ENCODE peak calls at places on chromosomes 6 and 20, in seven cellular contexts. One of them, this sample, is unnamed.
A peak's percentile ranks its signal among the peaks of the same experiment; 100 is the strongest.

GRCh38 chr20:47993035-47993755 is 207.9 kb upstream of the SULF2 start:
- DNase-seq in heart left ventricle: no peak
- DNase-seq in fibroblast of lung: no peak
- DNase-seq in CD4-positive, alpha-beta T cell: no peak
- DNase-seq in heart right ventricle: no peak
- DNase-seq in right atrium auricular region: no peak
- DNase-seq in adrenal gland: no peak
- DNase-seq in this sample: no peak

GRCh38 chr6:157997893-157998608 is 16.4 kb downstream of the SYNJ2 start:
- DNase-seq in heart left ventricle: no peak
- DNase-seq in fibroblast of lung: no peak
- DNase-seq in CD4-positive, alpha-beta T cell: no peak
- DNase-seq in heart right ventricle: no peak
- DNase-seq in right atrium auricular region: no peak
- DNase-seq in adrenal gland: no peak
- DNase-seq in this sample: no peak

GRCh38 chr20:35626386-35627001 is 10.9 kb downstream of the SPAG4 start:
- DNase-seq in heart left ventricle: no peak
- DNase-seq in fibroblast of lung: no peak
- DNase-seq in CD4-positive, alpha-beta T cell: no peak
- DNase-seq in heart right ventricle: no peak
- DNase-seq in right atrium auricular region: no peak
- DNase-seq in adrenal gland: no peak
- DNase-seq in this sample: no peak

GRCh38 chr20:35615667-35616464 is at the start of gene SPAG4:
- DNase-seq in heart left ventricle: peak; percentile 72
- DNase-seq in fibroblast of lung: peak; percentile 82
- DNase-seq in CD4-positive, alpha-beta T cell: peak; percentile 100
- DNase-seq in heart right ventricle: peak; percentile 99
- DNase-seq in right atrium auricular region: peak; percentile 98
- DNase-seq in adrenal gland: peak; percentile 75
- DNase-seq in this sample: peak; percentile 99

GRCh38 chr20:56949318-56949717 is 317.1 kb downstream of the BMP7 start:
- DNase-seq in heart left ventricle: no peak
- DNase-seq in fibroblast of lung: no peak
- DNase-seq in CD4-positive, alpha-beta T cell: no peak
- DNase-seq in heart right ventricle: no peak
- DNase-seq in right atrium auricular region: no peak
- DNase-seq in adrenal gland: no peak
- DNase-seq in this sample: no peak

GRCh38 chr6:56851541-56852248 is 103.2 kb upstream of the BEND6 start:
- DNase-seq in heart left ventricle: no peak
- DNase-seq in fibroblast of lung: peak; percentile 91
- DNase-seq in CD4-positive, alpha-beta T cell: no peak
- DNase-seq in heart right ventricle: peak; percentile 80
- DNase-seq in right atrium auricular region: no peak
- DNase-seq in adrenal gland: peak; percentile 55
- DNase-seq in this sample: peak; percentile 44

GRCh38 chr20:21615617-21616080 is 89.8 kb upstream of the PAX1 start:
- DNase-seq in heart left ventricle: peak; percentile 40
- DNase-seq in fibroblast of lung: peak; percentile 22
- DNase-seq in CD4-positive, alpha-beta T cell: peak; percentile 8
- DNase-seq in heart right ventricle: peak; percentile 20
- DNase-seq in right atrium auricular region: no peak
- DNase-seq in adrenal gland: peak; percentile 84
- DNase-seq in this sample: peak; percentile 70

GRCh38 chr6:30311669-30312068 is 15.1 kb upstream of the TRIM39 start:
- DNase-seq in heart left ventricle: no peak
- DNase-seq in fibroblast of lung: peak; percentile 19
- DNase-seq in CD4-positive, alpha-beta T cell: no peak
- DNase-seq in heart right ventricle: no peak
- DNase-seq in right atrium auricular region: no peak
- DNase-seq in adrenal gland: no peak
- DNase-seq in this sample: no peak

GRCh38 chr6:70119218-70119835 is 183.6 kb downstream of the COL9A1 start:
- DNase-seq in heart left ventricle: no peak
- DNase-seq in fibroblast of lung: no peak
- DNase-seq in CD4-positive, alpha-beta T cell: no peak
- DNase-seq in heart right ventricle: no peak
- DNase-seq in right atrium auricular region: no peak
- DNase-seq in adrenal gland: no peak
- DNase-seq in this sample: no peak

GRCh38 chr6:5996701-5997419 is 9.9 kb downstream of the NRN1 start:
- DNase-seq in heart left ventricle: peak; percentile 29
- DNase-seq in fibroblast of lung: no peak
- DNase-seq in CD4-positive, alpha-beta T cell: no peak
- DNase-seq in heart right ventricle: peak; percentile 8
- DNase-seq in right atrium auricular region: no peak
- DNase-seq in adrenal gland: no peak
- DNase-seq in this sample: peak; percentile 42

GRCh38 chr6:44243345-44243744 is 3.6 kb upstream of the HSP90AB1 start:
- DNase-seq in heart left ventricle: no peak
- DNase-seq in fibroblast of lung: no peak
- DNase-seq in CD4-positive, alpha-beta T cell: no peak
- DNase-seq in heart right ventricle: no peak
- DNase-seq in right atrium auricular region: no peak
- DNase-seq in adrenal gland: no peak
- DNase-seq in this sample: no peak

GRCh38 chr6:27772261-27773001 is 139.8 kb downstream of the OR2B2 start:
- DNase-seq in heart left ventricle: peak; percentile 91
- DNase-seq in fibroblast of lung: peak; percentile 77
- DNase-seq in CD4-positive, alpha-beta T cell: peak; percentile 82
- DNase-seq in heart right ventricle: peak; percentile 78
- DNase-seq in right atrium auricular region: peak; percentile 90
- DNase-seq in adrenal gland: peak; percentile 88
- DNase-seq in this sample: peak; percentile 89

GRCh38 chr20:46994341-46994740 is 99.7 kb downstream of the EYA2 start:
- DNase-seq in heart left ventricle: no peak
- DNase-seq in fibroblast of lung: no peak
- DNase-seq in CD4-positive, alpha-beta T cell: no peak
- DNase-seq in heart right ventricle: no peak
- DNase-seq in right atrium auricular region: no peak
- DNase-seq in adrenal gland: no peak
- DNase-seq in this sample: no peak

GRCh38 chr20:33668087-33668790 is 1.5 kb downstream of the ACTL10 start:
- DNase-seq in heart left ventricle: no peak
- DNase-seq in fibroblast of lung: no peak
- DNase-seq in CD4-positive, alpha-beta T cell: peak; percentile 67
- DNase-seq in heart right ventricle: peak; percentile 76
- DNase-seq in right atrium auricular region: no peak
- DNase-seq in adrenal gland: peak; percentile 86
- DNase-seq in this sample: peak; percentile 78

GRCh38 chr6:35582315-35582714 is 69.6 kb upstream of the TULP1 start:
- DNase-seq in heart left ventricle: no peak
- DNase-seq in fibroblast of lung: no peak
- DNase-seq in CD4-positive, alpha-beta T cell: no peak
- DNase-seq in heart right ventricle: no peak
- DNase-seq in right atrium auricular region: no peak
- DNase-seq in adrenal gland: no peak
- DNase-seq in this sample: no peak

GRCh38 chr20:10524034-10524476 is 89.0 kb downstream of the SLX4IP start:
- DNase-seq in heart left ventricle: peak; percentile 57
- DNase-seq in fibroblast of lung: peak; percentile 47
- DNase-seq in CD4-positive, alpha-beta T cell: no peak
- DNase-seq in heart right ventricle: peak; percentile 58
- DNase-seq in right atrium auricular region: peak; percentile 88
- DNase-seq in adrenal gland: peak; percentile 55
- DNase-seq in this sample: peak; percentile 5

GRCh38 chr20:34693414-34693813 is 10.7 kb upstream of the TP53INP2 start:
- DNase-seq in heart left ventricle: no peak
- DNase-seq in fibroblast of lung: no peak
- DNase-seq in CD4-positive, alpha-beta T cell: no peak
- DNase-seq in heart right ventricle: no peak
- DNase-seq in right atrium auricular region: no peak
- DNase-seq in adrenal gland: peak; percentile 54
- DNase-seq in this sample: no peak

GRCh38 chr6:2186516-2186915 is 58.9 kb downstream of the GMDS start:
- DNase-seq in heart left ventricle: no peak
- DNase-seq in fibroblast of lung: no peak
- DNase-seq in CD4-positive, alpha-beta T cell: no peak
- DNase-seq in heart right ventricle: no peak
- DNase-seq in right atrium auricular region: no peak
- DNase-seq in adrenal gland: no peak
- DNase-seq in this sample: no peak

GRCh38 chr6:28943557-28944411 is 20.0 kb upstream of the TRIM27 start:
- DNase-seq in heart left ventricle: peak; percentile 77
- DNase-seq in fibroblast of lung: peak; percentile 79
- DNase-seq in CD4-positive, alpha-beta T cell: peak; percentile 33
- DNase-seq in heart right ventricle: peak; percentile 79
- DNase-seq in right atrium auricular region: peak; percentile 70
- DNase-seq in adrenal gland: peak; percentile 63
- DNase-seq in this sample: peak; percentile 69

GRCh38 chr20:61732511-61733210 is 333.0 kb downstream of the TAF4 start:
- DNase-seq in heart left ventricle: peak; percentile 12
- DNase-seq in fibroblast of lung: no peak
- DNase-seq in CD4-positive, alpha-beta T cell: no peak
- DNase-seq in heart right ventricle: no peak
- DNase-seq in right atrium auricular region: no peak
- DNase-seq in adrenal gland: no peak
- DNase-seq in this sample: no peak

GRCh38 chr20:63092660-63093215 is 86.0 kb upstream of the BHLHE23 start:
- DNase-seq in heart left ventricle: peak; percentile 5
- DNase-seq in fibroblast of lung: no peak
- DNase-seq in CD4-positive, alpha-beta T cell: no peak
- DNase-seq in heart right ventricle: no peak
- DNase-seq in right atrium auricular region: no peak
- DNase-seq in adrenal gland: no peak
- DNase-seq in this sample: no peak

GRCh38 chr6:109790131-109790530 is 99.0 kb downstream of the FIG4 start:
- DNase-seq in heart left ventricle: no peak
- DNase-seq in fibroblast of lung: no peak
- DNase-seq in CD4-positive, alpha-beta T cell: no peak
- DNase-seq in heart right ventricle: no peak
- DNase-seq in right atrium auricular region: no peak
- DNase-seq in adrenal gland: no peak
- DNase-seq in this sample: no peak

GRCh38 chr20:58665606-58666005 is 14.5 kb downstream of the STX16 start:
- DNase-seq in heart left ventricle: no peak
- DNase-seq in fibroblast of lung: no peak
- DNase-seq in CD4-positive, alpha-beta T cell: no peak
- DNase-seq in heart right ventricle: no peak
- DNase-seq in right atrium auricular region: no peak
- DNase-seq in adrenal gland: no peak
- DNase-seq in this sample: no peak

GRCh38 chr6:46407785-46408530 is 83.3 kb downstream of the RCAN2 start:
- DNase-seq in heart left ventricle: no peak
- DNase-seq in fibroblast of lung: peak; percentile 80
- DNase-seq in CD4-positive, alpha-beta T cell: no peak
- DNase-seq in heart right ventricle: no peak
- DNase-seq in right atrium auricular region: no peak
- DNase-seq in adrenal gland: no peak
- DNase-seq in this sample: no peak

GRCh38 chr6:81751388-81752083 is 945 bp downstream of the TENT5A start:
- DNase-seq in heart left ventricle: peak; percentile 83
- DNase-seq in fibroblast of lung: peak; percentile 49
- DNase-seq in CD4-positive, alpha-beta T cell: peak; percentile 3
- DNase-seq in heart right ventricle: peak; percentile 53
- DNase-seq in right atrium auricular region: peak; percentile 74
- DNase-seq in adrenal gland: peak; percentile 77
- DNase-seq in this sample: peak; percentile 53

GRCh38 chr20:7358670-7359069 is 581.6 kb downstream of the HAO1 start:
- DNase-seq in heart left ventricle: no peak
- DNase-seq in fibroblast of lung: no peak
- DNase-seq in CD4-positive, alpha-beta T cell: no peak
- DNase-seq in heart right ventricle: no peak
- DNase-seq in right atrium auricular region: no peak
- DNase-seq in adrenal gland: no peak
- DNase-seq in this sample: no peak
- TF ChIP-seq CTCF in heart left ventricle: peak; percentile 20
- TF ChIP-seq CTCF in fibroblast of lung: no peak
- TF ChIP-seq CTCF in CD4-positive, alpha-beta T cell: no peak
- TF ChIP-seq CTCF in heart right ventricle: no peak
- TF ChIP-seq CTCF in right atrium auricular region: no peak
- TF ChIP-seq CTCF in adrenal gland: no peak
- TF ChIP-seq CTCF in this sample: no peak

GRCh38 chr6:132461958-132462357 is 51.0 kb downstream of the STX7 start:
- DNase-seq in heart left ventricle: no peak
- DNase-seq in fibroblast of lung: no peak
- DNase-seq in CD4-positive, alpha-beta T cell: no peak
- DNase-seq in heart right ventricle: no peak
- DNase-seq in right atrium auricular region: no peak
- DNase-seq in adrenal gland: no peak
- DNase-seq in this sample: no peak

GRCh38 chr6:132458887-132459604 is 53.9 kb downstream of the STX7 start:
- DNase-seq in heart left ventricle: no peak
- DNase-seq in fibroblast of lung: no peak
- DNase-seq in CD4-positive, alpha-beta T cell: no peak
- DNase-seq in heart right ventricle: no peak
- DNase-seq in right atrium auricular region: no peak
- DNase-seq in adrenal gland: no peak
- DNase-seq in this sample: no peak

GRCh38 chr6:132459605-132459952 is 53.3 kb downstream of the STX7 start:
- DNase-seq in heart left ventricle: no peak
- DNase-seq in fibroblast of lung: no peak
- DNase-seq in CD4-positive, alpha-beta T cell: no peak
- DNase-seq in heart right ventricle: no peak
- DNase-seq in right atrium auricular region: no peak
- DNase-seq in adrenal gland: no peak
- DNase-seq in this sample: no peak

DNA sequence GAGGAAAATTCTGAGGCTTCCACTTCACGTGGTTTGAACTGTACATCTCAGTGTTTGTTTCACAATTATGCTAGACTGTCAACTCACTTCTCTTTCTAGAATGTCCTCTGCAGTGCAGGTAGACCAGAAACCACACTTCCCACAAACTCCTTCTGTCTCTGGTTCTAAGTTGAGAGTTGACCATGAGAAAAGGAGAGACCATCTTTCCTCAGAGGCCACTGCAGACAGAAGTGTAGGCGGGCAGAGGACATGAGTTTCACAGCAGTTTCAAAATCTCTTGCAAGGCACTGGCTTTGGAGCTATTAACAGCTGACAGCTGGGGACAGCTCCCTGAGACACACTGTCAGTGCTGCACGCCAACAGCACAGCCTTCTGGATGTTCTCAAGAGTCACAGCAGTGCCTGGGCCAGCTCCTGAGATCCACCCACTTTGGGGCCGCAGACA is 55.4 kb upstream of the MOXD1 start:
- DNase-seq in heart left ventricle: peak; percentile 74
- DNase-seq in fibroblast of lung: peak; percentile 21
- DNase-seq in CD4-positive, alpha-beta T cell: no peak
- DNase-seq in heart right ventricle: peak; percentile 58
- DNase-seq in right atrium auricular region: peak; percentile 59
- DNase-seq in adrenal gland: peak; percentile 30
- DNase-seq in this sample: no peak
- TF ChIP-seq CTCF in heart left ventricle: peak; percentile 35
- TF ChIP-seq CTCF in fibroblast of lung: no peak
- TF ChIP-seq CTCF in CD4-positive, alpha-beta T cell: no peak
- TF ChIP-seq CTCF in heart right ventricle: no peak
- TF ChIP-seq CTCF in right atrium auricular region: no peak
- TF ChIP-seq CTCF in adrenal gland: peak; percentile 27
- TF ChIP-seq CTCF in this sample: no peak

GRCh38 chr6:139375239-139376053 is 998 bp upstream of the CITED2 start:
- DNase-seq in heart left ventricle: peak; percentile 94
- DNase-seq in fibroblast of lung: peak; percentile 99
- DNase-seq in CD4-positive, alpha-beta T cell: peak; percentile 74
- DNase-seq in heart right ventricle: peak; percentile 89
- DNase-seq in right atrium auricular region: peak; percentile 93
- DNase-seq in adrenal gland: peak; percentile 97
- DNase-seq in this sample: peak; percentile 79
- TF ChIP-seq CTCF in heart left ventricle: peak; percentile 14
- TF ChIP-seq CTCF in fibroblast of lung: no peak
- TF ChIP-seq CTCF in CD4-positive, alpha-beta T cell: no peak
- TF ChIP-seq CTCF in heart right ventricle: no peak
- TF ChIP-seq CTCF in right atrium auricular region: no peak
- TF ChIP-seq CTCF in adrenal gland: no peak
- TF ChIP-seq CTCF in this sample: no peak

GRCh38 chr6:107682721-107683120 is 141.4 kb downstream of the SCML4 start:
- DNase-seq in heart left ventricle: no peak
- DNase-seq in fibroblast of lung: no peak
- DNase-seq in CD4-positive, alpha-beta T cell: no peak
- DNase-seq in heart right ventricle: no peak
- DNase-seq in right atrium auricular region: no peak
- DNase-seq in adrenal gland: no peak
- DNase-seq in this sample: no peak
- TF ChIP-seq CTCF in heart left ventricle: no peak
- TF ChIP-seq CTCF in fibroblast of lung: no peak
- TF ChIP-seq CTCF in CD4-positive, alpha-beta T cell: no peak
- TF ChIP-seq CTCF in heart right ventricle: no peak
- TF ChIP-seq CTCF in right atrium auricular region: no peak
- TF ChIP-seq CTCF in adrenal gland: no peak
- TF ChIP-seq CTCF in this sample: no peak

This sample was measured in neural crest cell.